ENCODE peak calls at places on chromosomes 12 and 14, in ten cellular contexts. One of them, this sample, is unnamed.
A peak's percentile ranks its signal among the peaks of the same experiment; 100 is the strongest.

GRCh38 chr14:104682107-104682593 is 7.3 kb upstream of the INF2 start:
- DNase-seq in WTC11: peak; percentile 78
- DNase-seq in tibial artery: no peak
- DNase-seq in hepatocyte: no peak
- DNase-seq in AG09309: no peak
- DNase-seq in uterus: no peak
- DNase-seq in AG04450: no peak
- DNase-seq in foreskin fibroblast: no peak
- DNase-seq in GM23338: peak; percentile 89
- DNase-seq in adrenal gland: no peak
- DNase-seq in this sample: no peak

GRCh38 chr14:86858043-86858442 is 1134.9 kb downstream of the GALC start:
- DNase-seq in tibial artery: no peak
- DNase-seq in foreskin fibroblast: no peak
- DNase-seq in GM23338: no peak
- DNase-seq in hepatocyte: no peak
- DNase-seq in AG09309: peak; percentile 54
- DNase-seq in adrenal gland: no peak
- DNase-seq in WTC11: no peak
- DNase-seq in AG04450: no peak
- DNase-seq in uterus: no peak
- DNase-seq in this sample: no peak

GRCh38 chr12:113403435-113404415 is at the start of gene SDS:
- DNase-seq in AG09309: no peak
- DNase-seq in uterus: no peak
- DNase-seq in foreskin fibroblast: no peak
- DNase-seq in tibial artery: peak; percentile 42
- DNase-seq in hepatocyte: peak; percentile 61
- DNase-seq in GM23338: no peak
- DNase-seq in adrenal gland: peak; percentile 86
- DNase-seq in AG04450: peak; percentile 16
- DNase-seq in WTC11: no peak
- DNase-seq in this sample: no peak

GRCh38 chr14:91067186-91067585 is 6.7 kb upstream of the RPS6KA5 start:
- DNase-seq in WTC11: no peak
- DNase-seq in AG04450: no peak
- DNase-seq in foreskin fibroblast: no peak
- DNase-seq in hepatocyte: no peak
- DNase-seq in GM23338: no peak
- DNase-seq in uterus: no peak
- DNase-seq in tibial artery: no peak
- DNase-seq in adrenal gland: no peak
- DNase-seq in AG09309: no peak
- DNase-seq in this sample: no peak

GRCh38 chr14:81991998-81992397 is 458.3 kb upstream of the SEL1L start:
- DNase-seq in uterus: no peak
- DNase-seq in adrenal gland: peak; percentile 17
- DNase-seq in tibial artery: no peak
- DNase-seq in GM23338: peak; percentile 57
- DNase-seq in hepatocyte: no peak
- DNase-seq in AG09309: no peak
- DNase-seq in AG04450: no peak
- DNase-seq in WTC11: no peak
- DNase-seq in foreskin fibroblast: no peak
- DNase-seq in this sample: no peak

GRCh38 chr14:64438181-64438839 is 27.0 kb upstream of the AKAP5 start:
- DNase-seq in foreskin fibroblast: peak; percentile 76
- DNase-seq in adrenal gland: no peak
- DNase-seq in GM23338: no peak
- DNase-seq in AG09309: peak; percentile 78
- DNase-seq in hepatocyte: peak; percentile 49
- DNase-seq in uterus: no peak
- DNase-seq in tibial artery: no peak
- DNase-seq in WTC11: no peak
- DNase-seq in AG04450: peak; percentile 41
- DNase-seq in this sample: no peak

GRCh38 chr12:97386133-97386581 is 76.4 kb upstream of the RMST start:
- DNase-seq in AG04450: no peak
- DNase-seq in uterus: no peak
- DNase-seq in tibial artery: no peak
- DNase-seq in GM23338: peak; percentile 2
- DNase-seq in AG09309: no peak
- DNase-seq in foreskin fibroblast: no peak
- DNase-seq in WTC11: no peak
- DNase-seq in hepatocyte: peak; percentile 48
- DNase-seq in adrenal gland: no peak
- DNase-seq in this sample: no peak

GRCh38 chr14:54338696-54339317 is 58.0 kb upstream of the CDKN3 start:
- DNase-seq in tibial artery: no peak
- DNase-seq in WTC11: no peak
- DNase-seq in adrenal gland: no peak
- DNase-seq in GM23338: peak; percentile 61
- DNase-seq in foreskin fibroblast: peak; percentile 45
- DNase-seq in hepatocyte: peak; percentile 68
- DNase-seq in uterus: no peak
- DNase-seq in AG04450: peak; percentile 15
- DNase-seq in AG09309: peak; percentile 29
- DNase-seq in this sample: no peak

GRCh38 chr12:3552726-3553045 is 61.7 kb downstream of the PRMT8 start:
- DNase-seq in adrenal gland: no peak
- DNase-seq in AG04450: no peak
- DNase-seq in GM23338: no peak
- DNase-seq in AG09309: no peak
- DNase-seq in hepatocyte: no peak
- DNase-seq in foreskin fibroblast: no peak
- DNase-seq in uterus: no peak
- DNase-seq in tibial artery: no peak
- DNase-seq in WTC11: no peak
- DNase-seq in this sample: no peak

GRCh38 chr14:30185832-30186231 is 258.2 kb upstream of the PRKD1 start:
- DNase-seq in AG09309: no peak
- DNase-seq in adrenal gland: no peak
- DNase-seq in hepatocyte: no peak
- DNase-seq in uterus: no peak
- DNase-seq in AG04450: no peak
- DNase-seq in tibial artery: no peak
- DNase-seq in GM23338: peak; percentile 40
- DNase-seq in foreskin fibroblast: no peak
- DNase-seq in WTC11: no peak
- DNase-seq in this sample: no peak

GRCh38 chr14:37195327-37195726 is 2.4 kb upstream of the MIPOL1 start:
- DNase-seq in uterus: no peak
- DNase-seq in GM23338: no peak
- DNase-seq in AG04450: peak; percentile 21
- DNase-seq in foreskin fibroblast: peak; percentile 62
- DNase-seq in AG09309: no peak
- DNase-seq in tibial artery: no peak
- DNase-seq in adrenal gland: no peak
- DNase-seq in hepatocyte: no peak
- DNase-seq in WTC11: no peak
- DNase-seq in this sample: no peak

GRCh38 chr14:63854330-63854729 is 1.5 kb downstream of the SYNE2 start:
- DNase-seq in foreskin fibroblast: no peak
- DNase-seq in adrenal gland: no peak
- DNase-seq in AG04450: no peak
- DNase-seq in uterus: no peak
- DNase-seq in AG09309: no peak
- DNase-seq in tibial artery: no peak
- DNase-seq in GM23338: no peak
- DNase-seq in hepatocyte: no peak
- DNase-seq in WTC11: no peak
- DNase-seq in this sample: no peak

GRCh38 chr14:64935508-64935907 is 7.0 kb downstream of the GPX2 start:
- DNase-seq in GM23338: no peak
- DNase-seq in tibial artery: no peak
- DNase-seq in foreskin fibroblast: no peak
- DNase-seq in adrenal gland: no peak
- DNase-seq in uterus: no peak
- DNase-seq in AG09309: no peak
- DNase-seq in AG04450: no peak
- DNase-seq in hepatocyte: no peak
- DNase-seq in WTC11: no peak
- DNase-seq in this sample: no peak

GRCh38 chr12:131327521-131328488 is 374.1 kb downstream of the ADGRD1 start:
- DNase-seq in tibial artery: no peak
- DNase-seq in uterus: no peak
- DNase-seq in AG09309: no peak
- DNase-seq in AG04450: no peak
- DNase-seq in WTC11: peak; percentile 60
- DNase-seq in foreskin fibroblast: no peak
- DNase-seq in GM23338: peak; percentile 37
- DNase-seq in hepatocyte: no peak
- DNase-seq in adrenal gland: no peak
- DNase-seq in this sample: no peak
- TF ChIP-seq CTCF in tibial artery: no peak
- TF ChIP-seq CTCF in uterus: no peak
- TF ChIP-seq CTCF in AG09309: no peak
- TF ChIP-seq CTCF in AG04450: no peak
- TF ChIP-seq CTCF in WTC11: no peak
- TF ChIP-seq CTCF in foreskin fibroblast: no peak
- TF ChIP-seq CTCF in GM23338: peak; percentile 51
- TF ChIP-seq CTCF in hepatocyte: no peak
- TF ChIP-seq CTCF in adrenal gland: no peak
- TF ChIP-seq CTCF in this sample: no peak

GRCh38 chr12:74820324-74820723 is 282.7 kb downstream of the ATXN7L3B start:
- DNase-seq in AG04450: no peak
- DNase-seq in AG09309: no peak
- DNase-seq in uterus: no peak
- DNase-seq in foreskin fibroblast: no peak
- DNase-seq in GM23338: peak; percentile 45
- DNase-seq in WTC11: no peak
- DNase-seq in hepatocyte: no peak
- DNase-seq in adrenal gland: no peak
- DNase-seq in tibial artery: no peak
- DNase-seq in this sample: no peak
- TF ChIP-seq CTCF in AG04450: no peak
- TF ChIP-seq CTCF in AG09309: no peak
- TF ChIP-seq CTCF in uterus: no peak
- TF ChIP-seq CTCF in foreskin fibroblast: no peak
- TF ChIP-seq CTCF in GM23338: no peak
- TF ChIP-seq CTCF in WTC11: no peak
- TF ChIP-seq CTCF in hepatocyte: no peak
- TF ChIP-seq CTCF in adrenal gland: no peak
- TF ChIP-seq CTCF in tibial artery: no peak
- TF ChIP-seq CTCF in this sample: no peak

GRCh38 chr12:55470088-55470830 is at the start of gene OR6C70:
- DNase-seq in uterus: no peak
- DNase-seq in WTC11: no peak
- DNase-seq in foreskin fibroblast: no peak
- DNase-seq in tibial artery: no peak
- DNase-seq in GM23338: peak; percentile 6
- DNase-seq in AG04450: no peak
- DNase-seq in adrenal gland: no peak
- DNase-seq in hepatocyte: no peak
- DNase-seq in AG09309: no peak
- DNase-seq in this sample: no peak

GRCh38 chr12:55467836-55468235 is 2.1 kb downstream of the OR6C70 start:
- DNase-seq in AG04450: no peak
- DNase-seq in adrenal gland: no peak
- DNase-seq in WTC11: no peak
- DNase-seq in tibial artery: no peak
- DNase-seq in uterus: no peak
- DNase-seq in GM23338: no peak
- DNase-seq in hepatocyte: no peak
- DNase-seq in AG09309: no peak
- DNase-seq in foreskin fibroblast: no peak
- DNase-seq in this sample: no peak

DNA sequence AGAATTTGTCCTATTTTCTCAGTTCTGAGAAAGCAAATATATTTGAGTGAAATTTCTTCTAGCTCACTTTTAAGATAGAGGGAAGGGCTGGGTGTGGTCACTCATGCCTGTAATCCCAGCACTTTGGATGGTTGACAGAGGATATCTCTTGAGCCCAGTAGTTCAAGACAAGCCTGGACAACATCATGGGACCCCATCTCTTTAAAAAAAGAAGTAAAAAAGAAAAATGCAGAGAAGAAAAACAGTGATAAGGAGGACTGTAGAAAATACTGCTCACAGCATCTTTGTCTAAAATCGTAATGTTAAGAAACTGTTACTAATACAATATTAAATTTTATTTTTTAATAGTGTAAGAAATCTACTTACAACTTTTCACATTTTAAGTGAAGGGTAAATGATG is 2.4 kb upstream of the OR6C70 start:
- DNase-seq in GM23338: no peak
- DNase-seq in hepatocyte: no peak
- DNase-seq in tibial artery: no peak
- DNase-seq in uterus: no peak
- DNase-seq in WTC11: no peak
- DNase-seq in foreskin fibroblast: no peak
- DNase-seq in AG04450: no peak
- DNase-seq in adrenal gland: no peak
- DNase-seq in AG09309: no peak
- DNase-seq in this sample: no peak
- TF ChIP-seq CTCF in GM23338: no peak
- TF ChIP-seq CTCF in hepatocyte: no peak
- TF ChIP-seq CTCF in tibial artery: no peak
- TF ChIP-seq CTCF in uterus: no peak
- TF ChIP-seq CTCF in WTC11: no peak
- TF ChIP-seq CTCF in foreskin fibroblast: no peak
- TF ChIP-seq CTCF in AG04450: no peak
- TF ChIP-seq CTCF in adrenal gland: no peak
- TF ChIP-seq CTCF in AG09309: no peak
- TF ChIP-seq CTCF in this sample: no peak

GRCh38 chr12:52693261-52693660 is 10.1 kb downstream of the KRT77 start:
- DNase-seq in GM23338: no peak
- DNase-seq in AG04450: no peak
- DNase-seq in WTC11: no peak
- DNase-seq in uterus: no peak
- DNase-seq in AG09309: no peak
- DNase-seq in tibial artery: no peak
- DNase-seq in adrenal gland: no peak
- DNase-seq in hepatocyte: no peak
- DNase-seq in foreskin fibroblast: no peak
- DNase-seq in this sample: no peak

GRCh38 chr12:52691765-52692150 is 11.6 kb upstream of the KRT1 start:
- DNase-seq in hepatocyte: no peak
- DNase-seq in uterus: no peak
- DNase-seq in tibial artery: no peak
- DNase-seq in foreskin fibroblast: no peak
- DNase-seq in WTC11: no peak
- DNase-seq in GM23338: no peak
- DNase-seq in AG09309: no peak
- DNase-seq in adrenal gland: no peak
- DNase-seq in AG04450: no peak
- DNase-seq in this sample: no peak

GRCh38 chr12:52690351-52691075 is 10.3 kb upstream of the KRT1 start:
- DNase-seq in tibial artery: no peak
- DNase-seq in hepatocyte: no peak
- DNase-seq in WTC11: no peak
- DNase-seq in AG04450: no peak
- DNase-seq in adrenal gland: no peak
- DNase-seq in GM23338: peak; percentile 40
- DNase-seq in AG09309: no peak
- DNase-seq in uterus: no peak
- DNase-seq in foreskin fibroblast: no peak
- DNase-seq in this sample: no peak

GRCh38 chr12:52691076-52691764 is 11.0 kb upstream of the KRT1 start:
- DNase-seq in foreskin fibroblast: no peak
- DNase-seq in AG09309: no peak
- DNase-seq in AG04450: no peak
- DNase-seq in tibial artery: no peak
- DNase-seq in WTC11: peak; percentile 63
- DNase-seq in adrenal gland: no peak
- DNase-seq in uterus: no peak
- DNase-seq in hepatocyte: peak; percentile 47
- DNase-seq in GM23338: peak; percentile 65
- DNase-seq in this sample: no peak

GRCh38 chr12:52692253-52692652 is 11.1 kb downstream of the KRT77 start:
- DNase-seq in GM23338: peak; percentile 69
- DNase-seq in hepatocyte: no peak
- DNase-seq in adrenal gland: no peak
- DNase-seq in AG04450: no peak
- DNase-seq in foreskin fibroblast: no peak
- DNase-seq in uterus: no peak
- DNase-seq in AG09309: no peak
- DNase-seq in WTC11: peak; percentile 71
- DNase-seq in tibial artery: no peak
- DNase-seq in this sample: no peak
- TF ChIP-seq CTCF in GM23338: peak; percentile 85
- TF ChIP-seq CTCF in hepatocyte: no peak
- TF ChIP-seq CTCF in adrenal gland: no peak
- TF ChIP-seq CTCF in AG04450: peak; percentile 18
- TF ChIP-seq CTCF in foreskin fibroblast: no peak
- TF ChIP-seq CTCF in uterus: no peak
- TF ChIP-seq CTCF in AG09309: peak; percentile 8
- TF ChIP-seq CTCF in WTC11: no peak
- TF ChIP-seq CTCF in tibial artery: no peak
- TF ChIP-seq CTCF in this sample: no peak

This sample was measured in GM13976.